ENCODE peak calls at places on chromosomes 13 and 19, in ten cellular contexts. One of them, this sample, is unnamed.

GRCh38 chr19:51691122-51692064 is 1.7 kb upstream of the SPACA6 start:
- DNase-seq in fibroblast of the conjunctiva: no peak
- DNase-seq in T-helper 17 cell: no peak
- DNase-seq in naive thymus-derived CD4-positive, alpha-beta T cell: no peak
- DNase-seq in effector memory CD8-positive, alpha-beta T cell: no peak
- DNase-seq in stimulated activated CD4-positive, alpha-beta T cell treated with anti-CD3 and anti-CD28 coated beads, TNF-alpha, amount 100 ng/mL, for 1 hour: no peak
- DNase-seq in amniotic stem cell: peak
- DNase-seq in AG10803: peak
- DNase-seq in progenitor cell of endocrine pancreas: no peak
- DNase-seq in activated CD4-positive, alpha-beta T cell treated with anti-CD3 and anti-CD28 coated beads for 1 hour: no peak
- DNase-seq in this sample: peak

GRCh38 chr19:55193481-55193880 is 13.4 kb upstream of the SYT5 start:
- DNase-seq in fibroblast of the conjunctiva: no peak
- DNase-seq in T-helper 17 cell: no peak
- DNase-seq in naive thymus-derived CD4-positive, alpha-beta T cell: no peak
- DNase-seq in effector memory CD8-positive, alpha-beta T cell: no peak
- DNase-seq in stimulated activated CD4-positive, alpha-beta T cell treated with anti-CD3 and anti-CD28 coated beads, TNF-alpha, amount 100 ng/mL, for 1 hour: no peak
- DNase-seq in amniotic stem cell: no peak
- DNase-seq in AG10803: no peak
- DNase-seq in progenitor cell of endocrine pancreas: no peak
- DNase-seq in activated CD4-positive, alpha-beta T cell treated with anti-CD3 and anti-CD28 coated beads for 1 hour: no peak
- DNase-seq in this sample: no peak

GRCh38 chr19:54454781-54455675 is 6.0 kb downstream of the LENG8 start:
- DNase-seq in fibroblast of the conjunctiva: no peak
- DNase-seq in T-helper 17 cell: no peak
- DNase-seq in naive thymus-derived CD4-positive, alpha-beta T cell: no peak
- DNase-seq in effector memory CD8-positive, alpha-beta T cell: no peak
- DNase-seq in stimulated activated CD4-positive, alpha-beta T cell treated with anti-CD3 and anti-CD28 coated beads, TNF-alpha, amount 100 ng/mL, for 1 hour: no peak
- DNase-seq in amniotic stem cell: no peak
- DNase-seq in AG10803: no peak
- DNase-seq in progenitor cell of endocrine pancreas: no peak
- DNase-seq in activated CD4-positive, alpha-beta T cell treated with anti-CD3 and anti-CD28 coated beads for 1 hour: no peak
- DNase-seq in this sample: no peak

GRCh38 chr19:28454083-28454482 is 758.9 kb downstream of the UQCRFS1 start:
- DNase-seq in fibroblast of the conjunctiva: no peak
- DNase-seq in T-helper 17 cell: no peak
- DNase-seq in naive thymus-derived CD4-positive, alpha-beta T cell: no peak
- DNase-seq in effector memory CD8-positive, alpha-beta T cell: no peak
- DNase-seq in stimulated activated CD4-positive, alpha-beta T cell treated with anti-CD3 and anti-CD28 coated beads, TNF-alpha, amount 100 ng/mL, for 1 hour: no peak
- DNase-seq in amniotic stem cell: no peak
- DNase-seq in AG10803: no peak
- DNase-seq in progenitor cell of endocrine pancreas: no peak
- DNase-seq in activated CD4-positive, alpha-beta T cell treated with anti-CD3 and anti-CD28 coated beads for 1 hour: no peak
- DNase-seq in this sample: no peak

GRCh38 chr13:36674337-36675212 is 755 bp downstream of the SERTM1 start:
- DNase-seq in fibroblast of the conjunctiva: no peak
- DNase-seq in T-helper 17 cell: no peak
- DNase-seq in naive thymus-derived CD4-positive, alpha-beta T cell: no peak
- DNase-seq in effector memory CD8-positive, alpha-beta T cell: no peak
- DNase-seq in stimulated activated CD4-positive, alpha-beta T cell treated with anti-CD3 and anti-CD28 coated beads, TNF-alpha, amount 100 ng/mL, for 1 hour: no peak
- DNase-seq in amniotic stem cell: no peak
- DNase-seq in AG10803: no peak
- DNase-seq in progenitor cell of endocrine pancreas: no peak
- DNase-seq in activated CD4-positive, alpha-beta T cell treated with anti-CD3 and anti-CD28 coated beads for 1 hour: no peak
- DNase-seq in this sample: no peak

GRCh38 chr13:100124265-100124664 is 35.4 kb downstream of the PCCA start:
- DNase-seq in fibroblast of the conjunctiva: no peak
- DNase-seq in T-helper 17 cell: no peak
- DNase-seq in naive thymus-derived CD4-positive, alpha-beta T cell: no peak
- DNase-seq in effector memory CD8-positive, alpha-beta T cell: no peak
- DNase-seq in stimulated activated CD4-positive, alpha-beta T cell treated with anti-CD3 and anti-CD28 coated beads, TNF-alpha, amount 100 ng/mL, for 1 hour: no peak
- DNase-seq in amniotic stem cell: no peak
- DNase-seq in AG10803: peak
- DNase-seq in progenitor cell of endocrine pancreas: no peak
- DNase-seq in activated CD4-positive, alpha-beta T cell treated with anti-CD3 and anti-CD28 coated beads for 1 hour: no peak
- DNase-seq in this sample: no peak

GRCh38 chr19:47411101-47411500 is 8.2 kb downstream of the MEIS3 start:
- DNase-seq in fibroblast of the conjunctiva: no peak
- DNase-seq in T-helper 17 cell: no peak
- DNase-seq in naive thymus-derived CD4-positive, alpha-beta T cell: no peak
- DNase-seq in effector memory CD8-positive, alpha-beta T cell: no peak
- DNase-seq in stimulated activated CD4-positive, alpha-beta T cell treated with anti-CD3 and anti-CD28 coated beads, TNF-alpha, amount 100 ng/mL, for 1 hour: no peak
- DNase-seq in amniotic stem cell: no peak
- DNase-seq in AG10803: no peak
- DNase-seq in progenitor cell of endocrine pancreas: no peak
- DNase-seq in activated CD4-positive, alpha-beta T cell treated with anti-CD3 and anti-CD28 coated beads for 1 hour: no peak
- DNase-seq in this sample: no peak

GRCh38 chr19:30374791-30375650 is 2.8 kb downstream of the ZNF536 start:
- DNase-seq in fibroblast of the conjunctiva: no peak
- DNase-seq in T-helper 17 cell: no peak
- DNase-seq in naive thymus-derived CD4-positive, alpha-beta T cell: no peak
- DNase-seq in effector memory CD8-positive, alpha-beta T cell: no peak
- DNase-seq in stimulated activated CD4-positive, alpha-beta T cell treated with anti-CD3 and anti-CD28 coated beads, TNF-alpha, amount 100 ng/mL, for 1 hour: no peak
- DNase-seq in amniotic stem cell: no peak
- DNase-seq in AG10803: no peak
- DNase-seq in progenitor cell of endocrine pancreas: no peak
- DNase-seq in activated CD4-positive, alpha-beta T cell treated with anti-CD3 and anti-CD28 coated beads for 1 hour: no peak
- DNase-seq in this sample: peak

GRCh38 chr19:53333071-53333465 is 481 bp upstream of the ZNF845 start:
- DNase-seq in fibroblast of the conjunctiva: no peak
- DNase-seq in T-helper 17 cell: no peak
- DNase-seq in naive thymus-derived CD4-positive, alpha-beta T cell: no peak
- DNase-seq in effector memory CD8-positive, alpha-beta T cell: no peak
- DNase-seq in stimulated activated CD4-positive, alpha-beta T cell treated with anti-CD3 and anti-CD28 coated beads, TNF-alpha, amount 100 ng/mL, for 1 hour: no peak
- DNase-seq in amniotic stem cell: peak
- DNase-seq in AG10803: peak
- DNase-seq in progenitor cell of endocrine pancreas: peak
- DNase-seq in activated CD4-positive, alpha-beta T cell treated with anti-CD3 and anti-CD28 coated beads for 1 hour: peak
- DNase-seq in this sample: peak

GRCh38 chr13:50129923-50130685 is 114.9 kb downstream of the KCNRG start:
- DNase-seq in fibroblast of the conjunctiva: no peak
- DNase-seq in T-helper 17 cell: peak
- DNase-seq in naive thymus-derived CD4-positive, alpha-beta T cell: no peak
- DNase-seq in effector memory CD8-positive, alpha-beta T cell: no peak
- DNase-seq in stimulated activated CD4-positive, alpha-beta T cell treated with anti-CD3 and anti-CD28 coated beads, TNF-alpha, amount 100 ng/mL, for 1 hour: no peak
- DNase-seq in amniotic stem cell: no peak
- DNase-seq in AG10803: peak
- DNase-seq in progenitor cell of endocrine pancreas: no peak
- DNase-seq in activated CD4-positive, alpha-beta T cell treated with anti-CD3 and anti-CD28 coated beads for 1 hour: no peak
- DNase-seq in this sample: peak